ENCODE peak calls at places on chromosomes 3 and 15, in four cellular contexts. Q, I, W and A are unnamed samples.

GRCh38 chr15:80121546-80121945 is 31.3 kb upstream of the FAH start:
- DNase-seq in I (no peak), Q (no peak), W (no peak), A (no peak)

GRCh38 chr3:127053979-127054378 is 71.1 kb downstream of the PLXNA1 start:
- DNase-seq in Q (no peak), W (no peak), I (no peak), A (no peak)

GRCh38 chr15:75695206-75695605 is 17.4 kb downstream of the CSPG4 start:
- DNase-seq in Q (no peak), W (no peak), I (no peak), A (no peak)

GRCh38 chr3:30512596-30512995 is 93.8 kb upstream of the TGFBR2 start:
- DNase-seq in W (no peak), I (no peak), Q (no peak), A (no peak)

GRCh38 chr3:170572665-170573253 is 13.1 kb downstream of the SLC7A14 start:
- DNase-seq in Q (no peak), I (no peak), W (peak), A (no peak)

GRCh38 chr3:154971771-154972326 is 108.3 kb upstream of the MME start:
- DNase-seq in W (peak), I (no peak), Q (no peak), A (no peak)

GRCh38 chr15:40081691-40082194 is 26.9 kb downstream of the BMF start:
- DNase-seq in W (no peak), I (peak), Q (peak), A (peak)

GRCh38 chr15:31303434-31304073 is 23.1 kb upstream of the KLF13 start:
- DNase-seq in W (no peak), I (no peak), Q (no peak), A (peak)

GRCh38 chr3:179093807-179094206 is 22.2 kb upstream of the ZMAT3 start:
- DNase-seq in Q (no peak), I (no peak), W (no peak), A (no peak)

GRCh38 chr15:57947781-57948180 is 117.7 kb downstream of the ALDH1A2 start:
- DNase-seq in W (no peak), I (no peak), Q (peak), A (no peak)

GRCh38 chr3:136733317-136733833 is 18.8 kb downstream of the STAG1 start:
- DNase-seq in I (no peak), Q (no peak), W (no peak), A (no peak)

GRCh38 chr15:78763796-78764241 is 47.4 kb downstream of the ADAMTS7 start:
- DNase-seq in I (peak), Q (no peak), W (no peak), A (no peak)

GRCh38 chr3:100605358-100605757 is 4.0 kb upstream of the ADGRG7 start:
- DNase-seq in W (no peak), Q (no peak), I (no peak), A (no peak)

GRCh38 chr3:127164615-127165014 is 28.3 kb upstream of the PRR23E start:
- DNase-seq in W (no peak), I (no peak), Q (no peak), A (no peak)

GRCh38 chr3:8371955-8372600 is 129.5 kb upstream of the LMCD1 start:
- DNase-seq in Q (no peak), W (no peak), I (no peak), A (no peak)

GRCh38 chr3:126058666-126059065 is 25.3 kb downstream of the SLC41A3 start:
- DNase-seq in W (no peak), I (no peak), Q (no peak), A (no peak)

GRCh38 chr15:90907838-90908507 is 4.9 kb downstream of the MAN2A2 start:
- DNase-seq in I (no peak), W (no peak), Q (no peak), A (no peak)

GRCh38 chr3:100254168-100254777 is 6.5 kb upstream of the TBC1D23 start:
- DNase-seq in I (no peak), W (no peak), Q (peak), A (peak)

GRCh38 chr15:41564286-41564959 is 5.4 kb downstream of the TYRO3 start:
- DNase-seq in I (no peak), W (no peak), Q (peak), A (no peak)

GRCh38 chr3:152835311-152836102 is 576 bp downstream of the P2RY1 start:
- DNase-seq in Q (peak), W (no peak), I (peak), A (peak)

GRCh38 chr3:119562307-119562961 is 3.0 kb upstream of the CD80 start:
- DNase-seq in Q (no peak), W (no peak), I (no peak), A (no peak)

GRCh38 chr3:35965908-35966307 is 326.6 kb downstream of the ARPP21 start:
- DNase-seq in W (no peak), Q (no peak), I (no peak), A (no peak)

GRCh38 chr3:20975221-20975620 is 775.8 kb downstream of the ZNF385D start:
- DNase-seq in Q (no peak), I (no peak), W (no peak), A (no peak)

GRCh38 chr3:111326144-111326995 is 215.6 kb upstream of the CD96 start:
- DNase-seq in Q (no peak), I (no peak), W (no peak), A (no peak)

GRCh38 chr15:39009740-39010139 is 445.1 kb upstream of the RASGRP1 start:
- DNase-seq in Q (no peak), I (no peak), W (no peak), A (no peak)

GRCh38 chr3:73413619-73414018 is 211.1 kb downstream of the PDZRN3 start:
- DNase-seq in W (no peak), Q (no peak), I (no peak), A (no peak)

GRCh38 chr3:7204848-7205156 is 343.9 kb downstream of the GRM7 start:
- DNase-seq in I (no peak), Q (no peak), W (no peak), A (no peak)

GRCh38 chr3:136186330-136186729 is 9.8 kb downstream of the MSL2 start:
- DNase-seq in Q (no peak), W (no peak), I (no peak), A (peak)

GRCh38 chr3:16839271-16840110 is 45.3 kb upstream of the PLCL2 start:
- DNase-seq in I (no peak), W (no peak), Q (no peak), A (no peak)

GRCh38 chr3:131174752-131175151 is 148.1 kb downstream of the NEK11 start:
- DNase-seq in Q (no peak), W (no peak), I (no peak), A (no peak)

GRCh38 chr3:127371338-127371737 is 83.5 kb upstream of the PRR20G start:
- DNase-seq in W (no peak), Q (no peak), I (no peak), A (no peak)

GRCh38 chr3:181176610-181177009 is 187.1 kb upstream of the DNAJC19 start:
- DNase-seq in I (peak), Q (peak), W (peak), A (peak)

GRCh38 chr15:77098572-77098971 is 27.7 kb upstream of the TSPAN3 start:
- DNase-seq in Q (no peak), I (no peak), W (no peak), A (no peak)
- H3K4me3 ChIP-seq in Q (no peak), I (no peak), W (no peak), A (no peak)

GRCh38 chr3:18236726-18237125 is 188.4 kb downstream of the SATB1 start:
- DNase-seq in Q (no peak), W (no peak), I (no peak), A (no peak)

GRCh38 chr3:18237251-18238005 is 187.7 kb downstream of the SATB1 start:
- DNase-seq in I (no peak), W (peak), Q (no peak), A (no peak)

GRCh38 chr3:18232317-18232716 is 192.8 kb downstream of the SATB1 start:
- DNase-seq in W (no peak), I (no peak), Q (no peak), A (no peak)

GRCh38 chr3:18233987-18234716 is 191.0 kb downstream of the SATB1 start:
- DNase-seq in Q (no peak), I (no peak), W (no peak), A (no peak)

DNA sequence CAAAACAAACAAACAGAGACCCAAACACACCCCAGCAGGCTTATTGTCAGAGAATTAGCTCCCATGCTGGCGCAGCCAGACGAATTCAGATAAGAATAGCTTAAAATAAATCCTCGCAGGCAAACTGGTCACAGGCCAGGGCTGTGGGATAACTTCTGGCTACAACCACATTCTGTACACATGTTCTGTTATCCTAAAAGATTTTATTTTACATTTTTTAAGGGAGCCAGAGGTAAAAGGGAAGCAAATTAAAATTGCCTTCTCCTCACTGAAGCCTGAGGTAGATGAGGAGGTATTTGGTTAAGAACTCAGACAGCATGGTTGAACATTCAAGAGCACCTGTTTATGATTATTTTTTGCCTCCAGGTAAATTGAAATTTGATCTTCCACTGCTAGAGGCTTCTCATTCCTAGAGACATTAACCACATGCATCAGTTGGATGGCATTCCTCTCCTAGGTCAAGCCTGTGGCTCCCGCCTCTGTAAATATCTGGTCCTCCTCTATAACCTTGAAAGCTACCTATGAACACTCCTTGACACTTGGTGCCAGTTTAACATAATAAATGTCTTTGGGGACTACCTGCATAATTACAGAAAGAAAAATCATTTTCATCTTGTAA is 190.3 kb downstream of the SATB1 start:
- DNase-seq in Q (no peak), I (no peak), W (no peak), A (no peak)
- H3K4me3 ChIP-seq in Q (no peak), I (no peak), W (no peak), A (no peak)

DNA sequence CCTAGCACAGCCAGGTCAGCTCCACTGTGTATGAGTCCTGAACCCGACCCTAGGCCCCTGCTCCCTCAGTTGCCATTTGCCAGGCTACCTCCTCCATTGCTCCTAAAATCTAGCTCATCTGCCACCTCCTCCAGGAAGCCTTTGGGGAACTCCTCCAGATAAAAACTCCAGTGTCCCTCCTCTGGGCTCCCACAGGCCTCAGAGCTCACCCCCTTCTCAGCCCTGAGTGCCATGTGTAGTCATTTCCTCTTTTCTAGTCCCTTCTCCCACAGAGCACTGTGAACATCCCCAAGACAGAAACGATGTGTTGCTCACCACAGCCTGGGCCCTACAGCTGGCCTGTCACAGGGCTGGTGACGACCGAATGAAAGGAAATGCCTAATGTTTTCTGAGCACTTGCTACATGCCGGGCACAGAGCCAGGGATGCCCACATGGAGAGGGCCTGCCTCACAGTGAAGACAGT is 61.0 kb downstream of the IQSEC1 start:
- DNase-seq in Q (no peak), I (no peak), W (no peak), A (peak)
- H3K4me3 ChIP-seq in Q (no peak), I (no peak), W (no peak), A (no peak)

DNA sequence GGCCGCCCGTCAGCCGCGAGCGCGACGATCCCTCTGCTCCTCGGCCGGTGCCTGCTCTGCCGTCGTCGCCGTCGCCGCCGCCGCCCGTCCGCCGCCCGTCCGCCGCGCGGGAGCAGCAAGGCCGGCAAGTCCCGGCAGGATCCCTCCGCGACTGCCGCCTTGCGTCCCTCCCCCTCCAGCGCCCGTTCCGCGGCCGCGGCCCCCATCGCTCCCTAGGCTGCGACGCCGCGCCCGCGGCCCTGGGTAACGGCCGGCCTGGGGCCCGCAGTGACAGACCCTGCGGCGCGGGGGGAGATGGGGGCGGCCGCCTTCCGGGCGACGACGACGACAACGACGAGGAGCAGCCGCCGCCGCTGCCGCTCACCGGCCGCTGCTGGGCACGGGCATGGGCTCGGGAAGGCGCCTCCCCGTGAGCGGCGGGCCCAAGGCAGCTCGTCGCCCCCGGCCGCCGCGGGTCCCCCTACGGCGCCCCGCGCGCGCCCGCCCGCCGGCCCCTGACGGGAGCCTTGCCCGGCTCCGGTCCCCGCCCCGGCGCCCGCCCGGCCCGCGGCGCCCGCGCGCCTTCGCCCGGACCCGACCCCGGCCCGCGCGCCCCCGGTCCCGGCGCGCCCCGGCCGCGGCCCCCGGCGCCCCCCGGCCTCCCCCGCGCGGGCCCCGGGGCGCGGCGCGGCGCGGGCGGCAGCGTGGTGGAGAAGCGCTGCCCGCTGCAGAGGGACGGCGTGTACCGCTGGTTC is 177.5 kb downstream of the OR4M2 start:
- DNase-seq in Q (no peak), I (no peak), W (no peak), A (no peak)
- H3K4me3 ChIP-seq in Q (no peak), I (no peak), W (no peak), A (no peak)

GRCh38 chr3:42906085-42906904 is at the start of gene ZNF662:
- DNase-seq in I (peak), W (no peak), Q (peak), A (peak)
- H3K4me3 ChIP-seq in I (peak), W (peak), Q (peak), A (peak)